ENCODE peak calls at places on chromosomes 1 and 21, in ten cellular contexts. J, C, W, S, Y, B, U, V, L and D are unnamed samples.
A peak's percentile ranks its signal among the peaks of the same experiment; 100 is the strongest.

GRCh38 chr21:42646836-42647235 is 6.6 kb upstream of the PDE9A start:
- DNase-seq in J (no peak), C (no peak), W (no peak), S (no peak), Y (no peak), B (no peak), U (no peak), V (no peak), L (no peak), D (no peak)

GRCh38 chr21:41861987-41862386 is 17.2 kb downstream of the PRDM15 start:
- DNase-seq in J (no peak), C (no peak), W (no peak), S (no peak), Y (no peak), B (peak; percentile 83), U (no peak), V (no peak), L (no peak), D (no peak)

GRCh38 chr1:4734791-4735190 is 80.4 kb downstream of the AJAP1 start:
- DNase-seq in J (no peak), C (no peak), W (no peak), S (no peak), Y (no peak), B (no peak), U (no peak), V (no peak), L (no peak), D (no peak)

GRCh38 chr1:155086856-155087535 is 8.4 kb downstream of the EFNA3 start:
- DNase-seq in J (no peak), C (no peak), W (no peak), S (no peak), Y (no peak), B (no peak), U (no peak), V (no peak), L (no peak), D (no peak)

GRCh38 chr1:1281533-1282321 is 1.5 kb downstream of the SCNN1D start:
- DNase-seq in J (no peak), C (no peak), W (peak; percentile 84), S (no peak), Y (peak; percentile 53), B (no peak), U (no peak), V (peak; percentile 93), L (peak; percentile 70), D (no peak)

GRCh38 chr1:12063141-12064072 is at the start of gene TNFRSF8:
- DNase-seq in J (peak; percentile 44), C (no peak), W (no peak), S (no peak), Y (peak; percentile 31), B (peak; percentile 87), U (no peak), V (no peak), L (no peak), D (no peak)

GRCh38 chr1:58827298-58827697 is 43.5 kb upstream of the JUN start:
- DNase-seq in J (no peak), C (no peak), W (no peak), S (no peak), Y (no peak), B (no peak), U (no peak), V (no peak), L (no peak), D (no peak)

GRCh38 chr21:44443291-44443890 is 11.9 kb upstream of the LRRC3 start:
- DNase-seq in J (no peak), C (no peak), W (peak; percentile 16), S (no peak), Y (no peak), B (no peak), U (no peak), V (no peak), L (no peak), D (no peak)

GRCh38 chr1:37482004-37482785 is 7.8 kb downstream of the ZC3H12A start:
- DNase-seq in J (no peak), C (no peak), W (no peak), S (no peak), Y (no peak), B (no peak), U (no peak), V (no peak), L (peak; percentile 14), D (no peak)

GRCh38 chr1:23634518-23634839 is 57.1 kb upstream of the RPL11 start:
- DNase-seq in J (no peak), C (no peak), W (no peak), S (no peak), Y (no peak), B (no peak), U (no peak), V (no peak), L (no peak), D (no peak)

GRCh38 chr1:222167111-222167510 is 380.8 kb downstream of the HHIPL2 start:
- DNase-seq in J (no peak), C (peak; percentile 5), W (no peak), S (no peak), Y (peak; percentile 63), B (peak; percentile 44), U (no peak), V (peak; percentile 37), L (peak; percentile 98), D (peak; percentile 51)

GRCh38 chr1:50047916-50048694 is 24.4 kb upstream of the AGBL4 start:
- DNase-seq in J (no peak), C (no peak), W (no peak), S (no peak), Y (no peak), B (no peak), U (no peak), V (peak; percentile 30), L (no peak), D (peak; percentile 10)

GRCh38 chr1:192546596-192547199 is 28.9 kb upstream of the RGS1 start:
- DNase-seq in J (no peak), C (no peak), W (no peak), S (no peak), Y (peak; percentile 87), B (no peak), U (no peak), V (no peak), L (no peak), D (no peak)

GRCh38 chr1:115142616-115143015 is 53.3 kb upstream of the TSPAN2 start:
- DNase-seq in J (no peak), C (no peak), W (no peak), S (no peak), Y (peak; percentile 49), B (no peak), U (peak; percentile 14), V (no peak), L (no peak), D (no peak)

GRCh38 chr1:41416081-41416480 is 54.8 kb downstream of the FOXO6 start:
- DNase-seq in J (no peak), C (no peak), W (no peak), S (no peak), Y (no peak), B (no peak), U (no peak), V (no peak), L (no peak), D (no peak)

GRCh38 chr1:214993419-214993818 is 89.1 kb upstream of the KCNK2 start:
- DNase-seq in J (no peak), C (no peak), W (no peak), S (no peak), Y (no peak), B (no peak), U (no peak), V (no peak), L (no peak), D (no peak)

GRCh38 chr1:180154003-180154324 is 705 bp upstream of the QSOX1 start:
- DNase-seq in J (no peak), C (no peak), W (no peak), S (no peak), Y (no peak), B (no peak), U (no peak), V (no peak), L (no peak), D (no peak)

GRCh38 chr1:244173765-244174164 is 122.7 kb downstream of the ZBTB18 start:
- DNase-seq in J (no peak), C (no peak), W (no peak), S (no peak), Y (no peak), B (no peak), U (no peak), V (no peak), L (no peak), D (no peak)

DNA sequence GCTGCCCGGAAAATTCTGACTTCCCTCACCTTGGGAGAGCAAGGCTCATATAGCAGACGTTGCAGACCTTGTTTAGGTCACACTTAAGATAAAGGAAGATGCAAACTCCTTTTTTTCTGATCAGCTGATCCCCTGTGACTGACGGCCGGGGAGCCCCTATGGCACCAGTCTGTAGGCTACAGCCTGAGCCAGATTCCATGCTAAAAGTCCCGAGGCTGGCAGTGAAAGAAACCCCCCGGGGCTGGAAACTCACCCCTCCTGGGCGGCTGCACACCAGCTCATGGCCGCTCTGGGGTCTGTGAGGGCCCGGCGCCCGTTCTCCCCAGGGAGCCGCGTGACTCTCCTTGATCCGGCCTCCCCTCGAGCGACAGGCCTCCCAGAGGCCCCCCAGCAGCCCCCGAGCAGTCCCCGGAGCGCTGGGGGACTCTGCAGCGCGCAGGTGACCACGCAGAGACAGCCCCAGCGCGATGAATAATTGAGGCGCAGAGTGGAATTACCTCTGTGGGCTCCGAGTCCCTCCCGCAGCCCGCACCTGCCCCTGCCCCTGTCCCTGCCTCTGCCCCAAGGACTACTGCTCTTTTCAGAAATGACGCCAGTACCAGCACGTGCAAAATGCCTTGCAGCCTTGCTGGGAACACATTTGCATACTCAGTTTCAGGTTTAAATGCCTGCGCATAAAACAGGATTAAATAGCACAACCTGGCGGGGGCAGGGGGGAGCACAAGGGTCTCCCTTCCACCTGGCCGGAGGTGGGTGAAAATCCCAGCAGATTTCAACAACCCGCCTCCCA is 62.6 kb upstream of the CLDN14 start:
- DNase-seq in J (no peak), C (no peak), W (no peak), S (no peak), Y (peak; percentile 9), B (peak; percentile 94), U (no peak), V (no peak), L (no peak), D (no peak)
- TF ChIP-seq CTCF in J (no peak), C (no peak), W (no peak), S (no peak), Y (no peak), B (peak; percentile 62), U (no peak), V (no peak), L (no peak), D (no peak)

GRCh38 chr1:117059678-117060440 is at the start of gene TTF2:
- DNase-seq in J (peak; percentile 93), C (peak; percentile 88), W (peak; percentile 89), S (peak; percentile 80), Y (peak; percentile 99), B (peak; percentile 99), U (peak; percentile 86), V (peak; percentile 97), L (peak; percentile 100), D (peak; percentile 95)
- TF ChIP-seq CTCF in J (no peak), C (peak; percentile 40), W (peak; percentile 14), S (no peak), Y (peak; percentile 10), B (no peak), U (peak; percentile 43), V (peak; percentile 19), L (no peak), D (no peak)

GRCh38 chr21:35933466-35933865 is 126.9 kb downstream of the SETD4 start:
- DNase-seq in J (no peak), C (no peak), W (no peak), S (no peak), Y (peak; percentile 86), B (peak; percentile 15), U (peak; percentile 45), V (no peak), L (peak; percentile 80), D (no peak)
- TF ChIP-seq CTCF in J (no peak), C (no peak), W (no peak), S (no peak), Y (peak; percentile 41), B (no peak), U (no peak), V (no peak), L (no peak), D (no peak)

GRCh38 chr1:25031966-25032667 is 102.0 kb upstream of the RUNX3 start:
- DNase-seq in J (peak; percentile 65), C (no peak), W (peak; percentile 83), S (peak; percentile 61), Y (peak; percentile 77), B (peak; percentile 95), U (no peak), V (no peak), L (peak; percentile 79), D (no peak)
- TF ChIP-seq CTCF in J (peak; percentile 42), C (no peak), W (no peak), S (no peak), Y (no peak), B (no peak), U (no peak), V (no peak), L (no peak), D (no peak)